ENCODE peak calls at places on chromosomes 7 and 10, in five cellular contexts. J is mucosa of descending colon; X is activated CD8-positive, alpha-beta memory T cell treated with anti-CD3 and anti-CD28 coated beads for 1 hour; G is left lobe of liver; A is BE2C. S is an unnamed sample.

GRCh38 chr7:157389951-157390730 is 53.3 kb downstream of the DNAJB6 start:
- DNase-seq in J (peak; percentile 58), X (no peak), G (peak; percentile 46), A (no peak), S (no peak)

GRCh38 chr10:50360486-50360885 is 109.2 kb upstream of the ASAH2 start:
- DNase-seq in J (no peak), X (no peak), G (no peak), A (no peak), S (no peak)

GRCh38 chr10:42982886-42983594 is 93.8 kb upstream of the RET start:
- DNase-seq in J (peak; percentile 29), X (no peak), G (no peak), A (no peak), S (no peak)

GRCh38 chr10:105237685-105238084 is 596.6 kb downstream of the SORCS3 start:
- DNase-seq in J (no peak), X (no peak), G (no peak), A (no peak), S (no peak)

GRCh38 chr10:75431180-75432111 is at the start of gene LRMDA:
- DNase-seq in J (peak; percentile 65), X (no peak), G (peak; percentile 72), A (no peak), S (peak; percentile 45)

GRCh38 chr10:126738001-126738400 is 67.5 kb upstream of the C10orf90 start:
- DNase-seq in J (no peak), X (no peak), G (no peak), A (no peak), S (no peak)

GRCh38 chr7:98420966-98421612 is 20.2 kb upstream of the BAIAP2L1 start:
- DNase-seq in J (peak; percentile 79), X (no peak), G (peak; percentile 82), A (peak; percentile 57), S (no peak)

GRCh38 chr10:93356516-93356915 is 125.6 kb downstream of the MYOF start:
- DNase-seq in J (no peak), X (no peak), G (no peak), A (no peak), S (no peak)

GRCh38 chr10:11668847-11669610 is 57.6 kb upstream of the USP6NL start:
- DNase-seq in J (no peak), X (no peak), G (no peak), A (no peak), S (no peak)

S was measured in MG63.